ENCODE peak calls at places on chromosomes 6 and 20, in seven cellular contexts. One of them, this sample, is unnamed.

GRCh38 chr6:140062042-140063041 is 687.9 kb upstream of the CITED2 start:
- DNase-seq in NCI-H510A treated with DMSO at 0.1 percent for 48 hours: no peak
- DNase-seq in activated CD4-positive, alpha-beta T cell treated with anti-CD3 and anti-CD28 coated beads for 48 hours: no peak
- DNase-seq in SK-N-SH: peak; percentile 10
- DNase-seq in stimulated activated CD4-positive, alpha-beta T cell treated with anti-CD3 and anti-CD28 coated beads, Interleukin-2, amount 100 ng/mL, for 48 hours: no peak
- DNase-seq in HEK293T: no peak
- DNase-seq in small intestine: peak; percentile 27
- DNase-seq in this sample: no peak

GRCh38 chr20:41321003-41321402 is 3.5 kb upstream of the ZHX3 start:
- DNase-seq in NCI-H510A treated with DMSO at 0.1 percent for 48 hours: no peak
- DNase-seq in activated CD4-positive, alpha-beta T cell treated with anti-CD3 and anti-CD28 coated beads for 48 hours: no peak
- DNase-seq in SK-N-SH: no peak
- DNase-seq in stimulated activated CD4-positive, alpha-beta T cell treated with anti-CD3 and anti-CD28 coated beads, Interleukin-2, amount 100 ng/mL, for 48 hours: no peak
- DNase-seq in HEK293T: no peak
- DNase-seq in small intestine: no peak
- DNase-seq in this sample: no peak

GRCh38 chr20:2840967-2841531 is 504 bp downstream of the VPS16 start:
- DNase-seq in NCI-H510A treated with DMSO at 0.1 percent for 48 hours: peak; percentile 26
- DNase-seq in activated CD4-positive, alpha-beta T cell treated with anti-CD3 and anti-CD28 coated beads for 48 hours: peak; percentile 53
- DNase-seq in SK-N-SH: peak; percentile 85
- DNase-seq in stimulated activated CD4-positive, alpha-beta T cell treated with anti-CD3 and anti-CD28 coated beads, Interleukin-2, amount 100 ng/mL, for 48 hours: peak; percentile 27
- DNase-seq in HEK293T: peak; percentile 67
- DNase-seq in small intestine: peak; percentile 11
- DNase-seq in this sample: peak; percentile 68

GRCh38 chr6:43733471-43734293 is 36.3 kb upstream of the VEGFA start:
- DNase-seq in NCI-H510A treated with DMSO at 0.1 percent for 48 hours: no peak
- DNase-seq in activated CD4-positive, alpha-beta T cell treated with anti-CD3 and anti-CD28 coated beads for 48 hours: peak; percentile 39
- DNase-seq in SK-N-SH: no peak
- DNase-seq in stimulated activated CD4-positive, alpha-beta T cell treated with anti-CD3 and anti-CD28 coated beads, Interleukin-2, amount 100 ng/mL, for 48 hours: peak; percentile 21
- DNase-seq in HEK293T: no peak
- DNase-seq in small intestine: no peak
- DNase-seq in this sample: peak; percentile 76

GRCh38 chr6:10393544-10394225 is 21.2 kb downstream of the TFAP2A start:
- DNase-seq in NCI-H510A treated with DMSO at 0.1 percent for 48 hours: no peak
- DNase-seq in activated CD4-positive, alpha-beta T cell treated with anti-CD3 and anti-CD28 coated beads for 48 hours: no peak
- DNase-seq in SK-N-SH: no peak
- DNase-seq in stimulated activated CD4-positive, alpha-beta T cell treated with anti-CD3 and anti-CD28 coated beads, Interleukin-2, amount 100 ng/mL, for 48 hours: no peak
- DNase-seq in HEK293T: no peak
- DNase-seq in small intestine: no peak
- DNase-seq in this sample: no peak

GRCh38 chr6:132813173-132813856 is 1.1 kb upstream of the RPS12 start:
- DNase-seq in NCI-H510A treated with DMSO at 0.1 percent for 48 hours: peak; percentile 17
- DNase-seq in activated CD4-positive, alpha-beta T cell treated with anti-CD3 and anti-CD28 coated beads for 48 hours: peak; percentile 62
- DNase-seq in SK-N-SH: no peak
- DNase-seq in stimulated activated CD4-positive, alpha-beta T cell treated with anti-CD3 and anti-CD28 coated beads, Interleukin-2, amount 100 ng/mL, for 48 hours: peak; percentile 18
- DNase-seq in HEK293T: no peak
- DNase-seq in small intestine: no peak
- DNase-seq in this sample: peak; percentile 14

GRCh38 chr6:166743925-166744653 is 117.0 kb upstream of the RPS6KA2 start:
- DNase-seq in NCI-H510A treated with DMSO at 0.1 percent for 48 hours: no peak
- DNase-seq in activated CD4-positive, alpha-beta T cell treated with anti-CD3 and anti-CD28 coated beads for 48 hours: no peak
- DNase-seq in SK-N-SH: no peak
- DNase-seq in stimulated activated CD4-positive, alpha-beta T cell treated with anti-CD3 and anti-CD28 coated beads, Interleukin-2, amount 100 ng/mL, for 48 hours: no peak
- DNase-seq in HEK293T: no peak
- DNase-seq in small intestine: no peak
- DNase-seq in this sample: no peak

GRCh38 chr6:163260911-163261310 is 153.6 kb upstream of the QKI start:
- DNase-seq in NCI-H510A treated with DMSO at 0.1 percent for 48 hours: no peak
- DNase-seq in activated CD4-positive, alpha-beta T cell treated with anti-CD3 and anti-CD28 coated beads for 48 hours: no peak
- DNase-seq in SK-N-SH: no peak
- DNase-seq in stimulated activated CD4-positive, alpha-beta T cell treated with anti-CD3 and anti-CD28 coated beads, Interleukin-2, amount 100 ng/mL, for 48 hours: no peak
- DNase-seq in HEK293T: no peak
- DNase-seq in small intestine: no peak
- DNase-seq in this sample: no peak

GRCh38 chr6:14379568-14379967 is 262.0 kb downstream of the CD83 start:
- DNase-seq in NCI-H510A treated with DMSO at 0.1 percent for 48 hours: no peak
- DNase-seq in activated CD4-positive, alpha-beta T cell treated with anti-CD3 and anti-CD28 coated beads for 48 hours: no peak
- DNase-seq in SK-N-SH: no peak
- DNase-seq in stimulated activated CD4-positive, alpha-beta T cell treated with anti-CD3 and anti-CD28 coated beads, Interleukin-2, amount 100 ng/mL, for 48 hours: no peak
- DNase-seq in HEK293T: no peak
- DNase-seq in small intestine: no peak
- DNase-seq in this sample: no peak

GRCh38 chr6:170228581-170229310 is 62.1 kb downstream of the DLL1 start:
- DNase-seq in NCI-H510A treated with DMSO at 0.1 percent for 48 hours: no peak
- DNase-seq in activated CD4-positive, alpha-beta T cell treated with anti-CD3 and anti-CD28 coated beads for 48 hours: no peak
- DNase-seq in SK-N-SH: no peak
- DNase-seq in stimulated activated CD4-positive, alpha-beta T cell treated with anti-CD3 and anti-CD28 coated beads, Interleukin-2, amount 100 ng/mL, for 48 hours: no peak
- DNase-seq in HEK293T: no peak
- DNase-seq in small intestine: no peak
- DNase-seq in this sample: no peak

GRCh38 chr20:59333928-59334327 is 33.5 kb downstream of the EDN3 start:
- DNase-seq in NCI-H510A treated with DMSO at 0.1 percent for 48 hours: no peak
- DNase-seq in activated CD4-positive, alpha-beta T cell treated with anti-CD3 and anti-CD28 coated beads for 48 hours: no peak
- DNase-seq in SK-N-SH: no peak
- DNase-seq in stimulated activated CD4-positive, alpha-beta T cell treated with anti-CD3 and anti-CD28 coated beads, Interleukin-2, amount 100 ng/mL, for 48 hours: no peak
- DNase-seq in HEK293T: no peak
- DNase-seq in small intestine: peak; percentile 85
- DNase-seq in this sample: no peak

GRCh38 chr20:37390891-37391525 is 45.1 kb downstream of the SRC start:
- DNase-seq in NCI-H510A treated with DMSO at 0.1 percent for 48 hours: no peak
- DNase-seq in activated CD4-positive, alpha-beta T cell treated with anti-CD3 and anti-CD28 coated beads for 48 hours: no peak
- DNase-seq in SK-N-SH: peak; percentile 19
- DNase-seq in stimulated activated CD4-positive, alpha-beta T cell treated with anti-CD3 and anti-CD28 coated beads, Interleukin-2, amount 100 ng/mL, for 48 hours: no peak
- DNase-seq in HEK293T: no peak
- DNase-seq in small intestine: no peak
- DNase-seq in this sample: no peak

GRCh38 chr6:1960484-1961142 is 284.8 kb downstream of the GMDS start:
- DNase-seq in NCI-H510A treated with DMSO at 0.1 percent for 48 hours: no peak
- DNase-seq in activated CD4-positive, alpha-beta T cell treated with anti-CD3 and anti-CD28 coated beads for 48 hours: no peak
- DNase-seq in SK-N-SH: no peak
- DNase-seq in stimulated activated CD4-positive, alpha-beta T cell treated with anti-CD3 and anti-CD28 coated beads, Interleukin-2, amount 100 ng/mL, for 48 hours: no peak
- DNase-seq in HEK293T: no peak
- DNase-seq in small intestine: no peak
- DNase-seq in this sample: no peak

GRCh38 chr6:27866370-27867050 is 45.7 kb downstream of the OR2B2 start:
- DNase-seq in NCI-H510A treated with DMSO at 0.1 percent for 48 hours: no peak
- DNase-seq in activated CD4-positive, alpha-beta T cell treated with anti-CD3 and anti-CD28 coated beads for 48 hours: peak; percentile 84
- DNase-seq in SK-N-SH: peak; percentile 62
- DNase-seq in stimulated activated CD4-positive, alpha-beta T cell treated with anti-CD3 and anti-CD28 coated beads, Interleukin-2, amount 100 ng/mL, for 48 hours: peak; percentile 65
- DNase-seq in HEK293T: no peak
- DNase-seq in small intestine: peak; percentile 73
- DNase-seq in this sample: no peak

GRCh38 chr6:40933864-40934263 is 105.2 kb downstream of the UNC5CL start:
- DNase-seq in NCI-H510A treated with DMSO at 0.1 percent for 48 hours: no peak
- DNase-seq in activated CD4-positive, alpha-beta T cell treated with anti-CD3 and anti-CD28 coated beads for 48 hours: no peak
- DNase-seq in SK-N-SH: no peak
- DNase-seq in stimulated activated CD4-positive, alpha-beta T cell treated with anti-CD3 and anti-CD28 coated beads, Interleukin-2, amount 100 ng/mL, for 48 hours: no peak
- DNase-seq in HEK293T: no peak
- DNase-seq in small intestine: no peak
- DNase-seq in this sample: no peak

GRCh38 chr6:161091972-161092701 is 100.6 kb downstream of the MAP3K4 start:
- DNase-seq in NCI-H510A treated with DMSO at 0.1 percent for 48 hours: no peak
- DNase-seq in activated CD4-positive, alpha-beta T cell treated with anti-CD3 and anti-CD28 coated beads for 48 hours: no peak
- DNase-seq in SK-N-SH: no peak
- DNase-seq in stimulated activated CD4-positive, alpha-beta T cell treated with anti-CD3 and anti-CD28 coated beads, Interleukin-2, amount 100 ng/mL, for 48 hours: no peak
- DNase-seq in HEK293T: no peak
- DNase-seq in small intestine: no peak
- DNase-seq in this sample: no peak

GRCh38 chr6:154805288-154805911 is 72.2 kb downstream of the SCAF8 start:
- DNase-seq in NCI-H510A treated with DMSO at 0.1 percent for 48 hours: peak; percentile 3
- DNase-seq in activated CD4-positive, alpha-beta T cell treated with anti-CD3 and anti-CD28 coated beads for 48 hours: no peak
- DNase-seq in SK-N-SH: peak; percentile 47
- DNase-seq in stimulated activated CD4-positive, alpha-beta T cell treated with anti-CD3 and anti-CD28 coated beads, Interleukin-2, amount 100 ng/mL, for 48 hours: no peak
- DNase-seq in HEK293T: peak; percentile 51
- DNase-seq in small intestine: peak; percentile 24
- DNase-seq in this sample: no peak

GRCh38 chr20:54479138-54479906 is 3.9 kb downstream of the DOK5 start:
- DNase-seq in NCI-H510A treated with DMSO at 0.1 percent for 48 hours: no peak
- DNase-seq in activated CD4-positive, alpha-beta T cell treated with anti-CD3 and anti-CD28 coated beads for 48 hours: no peak
- DNase-seq in SK-N-SH: peak; percentile 8
- DNase-seq in stimulated activated CD4-positive, alpha-beta T cell treated with anti-CD3 and anti-CD28 coated beads, Interleukin-2, amount 100 ng/mL, for 48 hours: no peak
- DNase-seq in HEK293T: peak; percentile 28
- DNase-seq in small intestine: no peak
- DNase-seq in this sample: no peak

GRCh38 chr6:88380083-88380482 is 213.9 kb upstream of the CNR1 start:
- DNase-seq in NCI-H510A treated with DMSO at 0.1 percent for 48 hours: no peak
- DNase-seq in activated CD4-positive, alpha-beta T cell treated with anti-CD3 and anti-CD28 coated beads for 48 hours: no peak
- DNase-seq in SK-N-SH: peak; percentile 1
- DNase-seq in stimulated activated CD4-positive, alpha-beta T cell treated with anti-CD3 and anti-CD28 coated beads, Interleukin-2, amount 100 ng/mL, for 48 hours: no peak
- DNase-seq in HEK293T: no peak
- DNase-seq in small intestine: no peak
- DNase-seq in this sample: no peak

GRCh38 chr6:170268216-170269129 is 22.4 kb downstream of the DLL1 start:
- DNase-seq in NCI-H510A treated with DMSO at 0.1 percent for 48 hours: no peak
- DNase-seq in activated CD4-positive, alpha-beta T cell treated with anti-CD3 and anti-CD28 coated beads for 48 hours: no peak
- DNase-seq in SK-N-SH: no peak
- DNase-seq in stimulated activated CD4-positive, alpha-beta T cell treated with anti-CD3 and anti-CD28 coated beads, Interleukin-2, amount 100 ng/mL, for 48 hours: no peak
- DNase-seq in HEK293T: no peak
- DNase-seq in small intestine: no peak
- DNase-seq in this sample: no peak

GRCh38 chr6:42387336-42387735 is 64.4 kb downstream of the TRERF1 start:
- DNase-seq in NCI-H510A treated with DMSO at 0.1 percent for 48 hours: no peak
- DNase-seq in activated CD4-positive, alpha-beta T cell treated with anti-CD3 and anti-CD28 coated beads for 48 hours: peak; percentile 38
- DNase-seq in SK-N-SH: no peak
- DNase-seq in stimulated activated CD4-positive, alpha-beta T cell treated with anti-CD3 and anti-CD28 coated beads, Interleukin-2, amount 100 ng/mL, for 48 hours: no peak
- DNase-seq in HEK293T: no peak
- DNase-seq in small intestine: no peak
- DNase-seq in this sample: no peak

This sample was measured in WERI-Rb-1.